ENCODE peak calls at places on chromosomes 6 and 20, in eight cellular contexts. One of them, this sample, is unnamed.

GRCh38 chr20:44203161-44203560 is 7.4 kb downstream of the OSER1 start:
- DNase-seq in sigmoid colon: no peak
- DNase-seq in cardiac fibroblast: peak; percentile 15
- DNase-seq in PC-9: no peak
- DNase-seq in foreskin fibroblast: no peak
- DNase-seq in HFF-Myc: no peak
- DNase-seq in esophagus squamous epithelium: no peak
- DNase-seq in fibroblast of the aortic adventitia: peak; percentile 35
- DNase-seq in this sample: no peak

GRCh38 chr6:7919871-7920270 is 9.3 kb upstream of the TXNDC5 start:
- DNase-seq in sigmoid colon: no peak
- DNase-seq in cardiac fibroblast: peak; percentile 74
- DNase-seq in PC-9: no peak
- DNase-seq in foreskin fibroblast: peak; percentile 29
- DNase-seq in HFF-Myc: peak; percentile 41
- DNase-seq in esophagus squamous epithelium: no peak
- DNase-seq in fibroblast of the aortic adventitia: peak; percentile 76
- DNase-seq in this sample: peak; percentile 29

GRCh38 chr6:125154184-125155135 is 887 bp downstream of the TPD52L1 start:
- DNase-seq in sigmoid colon: peak; percentile 68
- DNase-seq in cardiac fibroblast: peak; percentile 10
- DNase-seq in PC-9: peak; percentile 73
- DNase-seq in foreskin fibroblast: no peak
- DNase-seq in HFF-Myc: no peak
- DNase-seq in esophagus squamous epithelium: no peak
- DNase-seq in fibroblast of the aortic adventitia: peak; percentile 14
- DNase-seq in this sample: no peak

GRCh38 chr20:21554376-21554890 is 40.6 kb upstream of the NKX2-2 start:
- DNase-seq in sigmoid colon: no peak
- DNase-seq in cardiac fibroblast: no peak
- DNase-seq in PC-9: no peak
- DNase-seq in foreskin fibroblast: no peak
- DNase-seq in HFF-Myc: no peak
- DNase-seq in esophagus squamous epithelium: no peak
- DNase-seq in fibroblast of the aortic adventitia: no peak
- DNase-seq in this sample: no peak

GRCh38 chr6:31157543-31158139 is at the start of gene CCHCR1:
- DNase-seq in sigmoid colon: no peak
- DNase-seq in cardiac fibroblast: peak; percentile 4
- DNase-seq in PC-9: no peak
- DNase-seq in foreskin fibroblast: no peak
- DNase-seq in HFF-Myc: no peak
- DNase-seq in esophagus squamous epithelium: no peak
- DNase-seq in fibroblast of the aortic adventitia: no peak
- DNase-seq in this sample: no peak

GRCh38 chr6:162344301-162344700 is 383.3 kb downstream of the PRKN start:
- DNase-seq in sigmoid colon: no peak
- DNase-seq in cardiac fibroblast: no peak
- DNase-seq in PC-9: no peak
- DNase-seq in foreskin fibroblast: no peak
- DNase-seq in HFF-Myc: no peak
- DNase-seq in esophagus squamous epithelium: no peak
- DNase-seq in fibroblast of the aortic adventitia: no peak
- DNase-seq in this sample: no peak

GRCh38 chr6:6293317-6293716 is 27.1 kb downstream of the F13A1 start:
- DNase-seq in sigmoid colon: no peak
- DNase-seq in cardiac fibroblast: no peak
- DNase-seq in PC-9: no peak
- DNase-seq in foreskin fibroblast: no peak
- DNase-seq in HFF-Myc: no peak
- DNase-seq in esophagus squamous epithelium: no peak
- DNase-seq in fibroblast of the aortic adventitia: no peak
- DNase-seq in this sample: no peak

GRCh38 chr20:58749979-58750378 is 57.4 kb downstream of the NPEPL1 start:
- DNase-seq in sigmoid colon: no peak
- DNase-seq in cardiac fibroblast: no peak
- DNase-seq in PC-9: no peak
- DNase-seq in foreskin fibroblast: no peak
- DNase-seq in HFF-Myc: no peak
- DNase-seq in esophagus squamous epithelium: no peak
- DNase-seq in fibroblast of the aortic adventitia: no peak
- DNase-seq in this sample: no peak

GRCh38 chr20:4187147-4187546 is 171.8 kb upstream of the RNF24 start:
- DNase-seq in sigmoid colon: peak; percentile 35
- DNase-seq in cardiac fibroblast: no peak
- DNase-seq in PC-9: no peak
- DNase-seq in foreskin fibroblast: no peak
- DNase-seq in HFF-Myc: no peak
- DNase-seq in esophagus squamous epithelium: no peak
- DNase-seq in fibroblast of the aortic adventitia: no peak
- DNase-seq in this sample: no peak

GRCh38 chr20:63309261-63310071 is 16.5 kb downstream of the COL20A1 start:
- DNase-seq in sigmoid colon: no peak
- DNase-seq in cardiac fibroblast: peak; percentile 35
- DNase-seq in PC-9: peak; percentile 50
- DNase-seq in foreskin fibroblast: no peak
- DNase-seq in HFF-Myc: no peak
- DNase-seq in esophagus squamous epithelium: no peak
- DNase-seq in fibroblast of the aortic adventitia: peak; percentile 35
- DNase-seq in this sample: peak; percentile 10

GRCh38 chr6:148105695-148106094 is 236.9 kb upstream of the SASH1 start:
- DNase-seq in sigmoid colon: no peak
- DNase-seq in cardiac fibroblast: no peak
- DNase-seq in PC-9: no peak
- DNase-seq in foreskin fibroblast: no peak
- DNase-seq in HFF-Myc: no peak
- DNase-seq in esophagus squamous epithelium: no peak
- DNase-seq in fibroblast of the aortic adventitia: no peak
- DNase-seq in this sample: no peak

GRCh38 chr6:34383171-34383631 is 9.3 kb downstream of the NUDT3 start:
- DNase-seq in sigmoid colon: no peak
- DNase-seq in cardiac fibroblast: peak; percentile 76
- DNase-seq in PC-9: no peak
- DNase-seq in foreskin fibroblast: peak; percentile 50
- DNase-seq in HFF-Myc: no peak
- DNase-seq in esophagus squamous epithelium: no peak
- DNase-seq in fibroblast of the aortic adventitia: peak; percentile 44
- DNase-seq in this sample: no peak

GRCh38 chr6:7728855-7729590 is 3.1 kb downstream of the BMP6 start:
- DNase-seq in sigmoid colon: no peak
- DNase-seq in cardiac fibroblast: peak; percentile 27
- DNase-seq in PC-9: no peak
- DNase-seq in foreskin fibroblast: no peak
- DNase-seq in HFF-Myc: no peak
- DNase-seq in esophagus squamous epithelium: no peak
- DNase-seq in fibroblast of the aortic adventitia: peak; percentile 46
- DNase-seq in this sample: no peak

GRCh38 chr6:139557547-139557946 is 183.1 kb upstream of the CITED2 start:
- DNase-seq in sigmoid colon: no peak
- DNase-seq in cardiac fibroblast: no peak
- DNase-seq in PC-9: no peak
- DNase-seq in foreskin fibroblast: no peak
- DNase-seq in HFF-Myc: no peak
- DNase-seq in esophagus squamous epithelium: no peak
- DNase-seq in fibroblast of the aortic adventitia: no peak
- DNase-seq in this sample: no peak

GRCh38 chr6:73394577-73395354 is at the start of gene DDX43:
- DNase-seq in sigmoid colon: peak; percentile 80
- DNase-seq in cardiac fibroblast: peak; percentile 71
- DNase-seq in PC-9: peak; percentile 83
- DNase-seq in foreskin fibroblast: no peak
- DNase-seq in HFF-Myc: no peak
- DNase-seq in esophagus squamous epithelium: peak; percentile 7
- DNase-seq in fibroblast of the aortic adventitia: peak; percentile 8
- DNase-seq in this sample: peak; percentile 26

GRCh38 chr6:7770601-7771000 is 44.7 kb downstream of the BMP6 start:
- DNase-seq in sigmoid colon: no peak
- DNase-seq in cardiac fibroblast: no peak
- DNase-seq in PC-9: no peak
- DNase-seq in foreskin fibroblast: no peak
- DNase-seq in HFF-Myc: no peak
- DNase-seq in esophagus squamous epithelium: no peak
- DNase-seq in fibroblast of the aortic adventitia: no peak
- DNase-seq in this sample: no peak

GRCh38 chr20:35398660-35399144 is 13.1 kb downstream of the UQCC1 start:
- DNase-seq in sigmoid colon: no peak
- DNase-seq in cardiac fibroblast: peak; percentile 73
- DNase-seq in PC-9: no peak
- DNase-seq in foreskin fibroblast: peak; percentile 15
- DNase-seq in HFF-Myc: no peak
- DNase-seq in esophagus squamous epithelium: no peak
- DNase-seq in fibroblast of the aortic adventitia: peak; percentile 91
- DNase-seq in this sample: peak; percentile 76

GRCh38 chr6:157669747-157670216 is 153.3 kb upstream of the SNX9 start:
- DNase-seq in sigmoid colon: peak; percentile 93
- DNase-seq in cardiac fibroblast: peak; percentile 76
- DNase-seq in PC-9: no peak
- DNase-seq in foreskin fibroblast: peak; percentile 77
- DNase-seq in HFF-Myc: no peak
- DNase-seq in esophagus squamous epithelium: no peak
- DNase-seq in fibroblast of the aortic adventitia: peak; percentile 89
- DNase-seq in this sample: peak; percentile 73
- H3K4me3 ChIP-seq in sigmoid colon: no peak overlapping the region
- H3K4me3 ChIP-seq in cardiac fibroblast: peak overlapping the region; percentile 26
- H3K4me3 ChIP-seq in PC-9: no peak overlapping the region
- H3K4me3 ChIP-seq in foreskin fibroblast: no peak overlapping the region
- H3K4me3 ChIP-seq in HFF-Myc: no peak overlapping the region
- H3K4me3 ChIP-seq in esophagus squamous epithelium: peak overlapping the region; percentile 15
- H3K4me3 ChIP-seq in fibroblast of the aortic adventitia: peak overlapping the region; percentile 9
- H3K4me3 ChIP-seq in this sample: no peak overlapping the region

GRCh38 chr6:48086187-48086586 is 24.8 kb downstream of the PTCHD4 start:
- DNase-seq in sigmoid colon: no peak
- DNase-seq in cardiac fibroblast: no peak
- DNase-seq in PC-9: no peak
- DNase-seq in foreskin fibroblast: no peak
- DNase-seq in HFF-Myc: no peak
- DNase-seq in esophagus squamous epithelium: no peak
- DNase-seq in fibroblast of the aortic adventitia: no peak
- DNase-seq in this sample: no peak

GRCh38 chr6:48084201-48084600 is 26.8 kb downstream of the PTCHD4 start:
- DNase-seq in sigmoid colon: no peak
- DNase-seq in cardiac fibroblast: peak; percentile 66
- DNase-seq in PC-9: no peak
- DNase-seq in foreskin fibroblast: no peak
- DNase-seq in HFF-Myc: no peak
- DNase-seq in esophagus squamous epithelium: no peak
- DNase-seq in fibroblast of the aortic adventitia: peak; percentile 35
- DNase-seq in this sample: no peak

GRCh38 chr6:48092550-48093217 is 18.3 kb downstream of the PTCHD4 start:
- DNase-seq in sigmoid colon: no peak
- DNase-seq in cardiac fibroblast: no peak
- DNase-seq in PC-9: no peak
- DNase-seq in foreskin fibroblast: no peak
- DNase-seq in HFF-Myc: no peak
- DNase-seq in esophagus squamous epithelium: no peak
- DNase-seq in fibroblast of the aortic adventitia: peak; percentile 32
- DNase-seq in this sample: no peak

GRCh38 chr6:48085131-48085741 is 25.8 kb downstream of the PTCHD4 start:
- DNase-seq in sigmoid colon: no peak
- DNase-seq in cardiac fibroblast: no peak
- DNase-seq in PC-9: no peak
- DNase-seq in foreskin fibroblast: no peak
- DNase-seq in HFF-Myc: no peak
- DNase-seq in esophagus squamous epithelium: no peak
- DNase-seq in fibroblast of the aortic adventitia: no peak
- DNase-seq in this sample: no peak

DNA sequence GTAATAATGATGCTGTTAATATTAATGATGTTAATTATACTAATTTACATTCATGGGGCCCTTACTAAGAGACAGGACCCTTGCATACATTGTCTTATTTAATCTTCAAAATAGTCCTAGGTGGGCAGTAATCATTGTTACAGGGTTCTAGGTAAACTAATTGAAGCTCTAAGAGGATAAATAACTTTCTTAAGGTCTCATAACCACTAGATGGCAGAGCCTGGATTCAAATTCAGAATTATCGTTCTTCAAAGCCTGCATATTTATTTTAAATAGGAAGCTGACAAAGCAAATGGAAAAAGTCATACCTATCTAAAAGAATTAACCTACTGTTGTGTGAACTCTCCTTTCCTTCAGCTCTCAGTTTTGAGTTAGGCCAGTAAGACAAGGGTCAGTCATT is 23.5 kb downstream of the PTCHD4 start:
- DNase-seq in sigmoid colon: no peak
- DNase-seq in cardiac fibroblast: peak; percentile 68
- DNase-seq in PC-9: no peak
- DNase-seq in foreskin fibroblast: no peak
- DNase-seq in HFF-Myc: no peak
- DNase-seq in esophagus squamous epithelium: no peak
- DNase-seq in fibroblast of the aortic adventitia: peak; percentile 77
- DNase-seq in this sample: peak; percentile 50
- TF ChIP-seq CTCF in sigmoid colon: no peak
- TF ChIP-seq CTCF in cardiac fibroblast: peak; percentile 32
- TF ChIP-seq CTCF in PC-9: peak; percentile 63
- TF ChIP-seq CTCF in foreskin fibroblast: no peak
- TF ChIP-seq CTCF in HFF-Myc: no peak
- TF ChIP-seq CTCF in esophagus squamous epithelium: no peak
- TF ChIP-seq CTCF in fibroblast of the aortic adventitia: peak; percentile 54
- TF ChIP-seq CTCF in this sample: peak; percentile 31

DNA sequence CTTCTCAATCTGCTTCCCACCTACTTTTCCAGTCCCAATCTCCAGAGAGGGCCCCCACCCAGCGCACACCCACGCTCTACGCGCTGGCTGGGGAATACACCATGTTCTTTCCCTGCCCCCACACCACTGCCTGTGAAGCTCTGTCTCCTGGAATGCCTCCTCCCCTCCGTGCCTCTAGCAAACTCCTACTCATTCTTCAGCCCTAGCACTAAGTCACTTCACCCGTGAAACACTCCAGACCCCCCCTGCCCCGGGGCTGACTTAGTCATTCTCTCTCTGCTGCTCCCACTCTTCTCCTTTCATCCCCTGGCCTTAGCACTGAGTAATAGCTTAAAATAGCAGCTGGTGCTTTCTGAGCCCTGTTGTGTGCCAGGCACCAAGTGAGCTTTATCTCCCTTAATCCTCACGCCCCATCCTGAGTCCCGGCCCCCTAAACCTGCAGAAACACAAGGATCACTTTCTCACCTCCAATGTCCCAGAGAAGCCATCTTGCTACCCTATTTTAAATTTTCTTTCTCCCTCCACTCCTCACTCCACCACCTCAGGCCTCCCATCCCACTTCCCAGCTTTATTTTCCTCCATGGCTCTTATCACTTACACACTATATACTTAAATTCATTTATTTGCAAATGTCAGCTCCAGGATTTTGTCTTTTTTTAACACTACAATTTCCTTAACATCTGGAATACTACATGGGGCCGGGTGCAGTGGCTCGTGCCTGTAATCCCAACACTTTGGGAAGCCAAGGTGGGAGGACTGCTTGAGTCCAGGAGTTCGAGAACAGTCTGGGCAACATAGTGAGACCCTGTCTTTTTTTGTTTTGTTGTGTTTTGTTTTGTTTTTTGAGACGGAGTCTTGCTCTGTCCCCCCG is 6.3 kb upstream of the PARD6B start:
- DNase-seq in sigmoid colon: peak; percentile 89
- DNase-seq in cardiac fibroblast: peak; percentile 96
- DNase-seq in PC-9: peak; percentile 88
- DNase-seq in foreskin fibroblast: peak; percentile 97
- DNase-seq in HFF-Myc: peak; percentile 65
- DNase-seq in esophagus squamous epithelium: no peak
- DNase-seq in fibroblast of the aortic adventitia: peak; percentile 95
- DNase-seq in this sample: peak; percentile 89
- H3K4me3 ChIP-seq in sigmoid colon: no peak overlapping the region
- H3K4me3 ChIP-seq in cardiac fibroblast: no peak overlapping the region
- H3K4me3 ChIP-seq in PC-9: peak overlapping the region; percentile 20
- H3K4me3 ChIP-seq in foreskin fibroblast: no peak overlapping the region
- H3K4me3 ChIP-seq in HFF-Myc: no peak overlapping the region
- H3K4me3 ChIP-seq in esophagus squamous epithelium: no peak overlapping the region
- H3K4me3 ChIP-seq in fibroblast of the aortic adventitia: peak overlapping the region; percentile 5
- H3K4me3 ChIP-seq in this sample: no peak overlapping the region

GRCh38 chr6:17964633-17965032 is 22.8 kb downstream of the KIF13A start:
- DNase-seq in sigmoid colon: no peak
- DNase-seq in cardiac fibroblast: no peak
- DNase-seq in PC-9: no peak
- DNase-seq in foreskin fibroblast: no peak
- DNase-seq in HFF-Myc: no peak
- DNase-seq in esophagus squamous epithelium: no peak
- DNase-seq in fibroblast of the aortic adventitia: no peak
- DNase-seq in this sample: no peak
- TF ChIP-seq CTCF in sigmoid colon: no peak
- TF ChIP-seq CTCF in cardiac fibroblast: no peak
- TF ChIP-seq CTCF in PC-9: no peak
- TF ChIP-seq CTCF in foreskin fibroblast: no peak
- TF ChIP-seq CTCF in HFF-Myc: no peak
- TF ChIP-seq CTCF in esophagus squamous epithelium: no peak
- TF ChIP-seq CTCF in fibroblast of the aortic adventitia: no peak
- TF ChIP-seq CTCF in this sample: no peak

This sample was measured in astrocyte of the spinal cord.